ENCODE peak calls at places on chromosomes 3 and 15, in five cellular contexts. One of them, this sample, is unnamed.

GRCh38 chr3:155753038-155753647 is 8.3 kb upstream of the PLCH1 start:
- DNase-seq in IMR-90: peak
- DNase-seq in AG09309: no peak
- DNase-seq in HFF-Myc: no peak
- DNase-seq in mesothelial cell of epicardium: no peak
- DNase-seq in this sample: peak

GRCh38 chr3:179811321-179812095 is 158.7 kb downstream of the USP13 start:
- DNase-seq in IMR-90: peak
- DNase-seq in AG09309: peak
- DNase-seq in HFF-Myc: peak
- DNase-seq in mesothelial cell of epicardium: no peak
- DNase-seq in this sample: peak

GRCh38 chr3:40615916-40616315 is 91.2 kb downstream of the ZNF621 start:
- DNase-seq in IMR-90: no peak
- DNase-seq in AG09309: no peak
- DNase-seq in HFF-Myc: no peak
- DNase-seq in mesothelial cell of epicardium: no peak
- DNase-seq in this sample: no peak

GRCh38 chr3:180804871-180805430 is 107.5 kb upstream of the FXR1 start:
- DNase-seq in IMR-90: peak
- DNase-seq in AG09309: no peak
- DNase-seq in HFF-Myc: no peak
- DNase-seq in mesothelial cell of epicardium: no peak
- DNase-seq in this sample: peak

GRCh38 chr15:57495037-57495436 is 96.7 kb upstream of the MYZAP start:
- DNase-seq in IMR-90: no peak
- DNase-seq in AG09309: no peak
- DNase-seq in HFF-Myc: no peak
- DNase-seq in mesothelial cell of epicardium: no peak
- DNase-seq in this sample: no peak

GRCh38 chr3:52195297-52195597 is 2.7 kb upstream of the ALAS1 start:
- DNase-seq in IMR-90: no peak
- DNase-seq in AG09309: no peak
- DNase-seq in HFF-Myc: no peak
- DNase-seq in mesothelial cell of epicardium: no peak
- DNase-seq in this sample: no peak

GRCh38 chr15:70698991-70699390 is 64.4 kb downstream of the UACA start:
- DNase-seq in IMR-90: no peak
- DNase-seq in AG09309: no peak
- DNase-seq in HFF-Myc: no peak
- DNase-seq in mesothelial cell of epicardium: no peak
- DNase-seq in this sample: no peak

GRCh38 chr3:81760215-81760614 is 1.2 kb downstream of the GBE1 start:
- DNase-seq in IMR-90: no peak
- DNase-seq in AG09309: no peak
- DNase-seq in HFF-Myc: no peak
- DNase-seq in mesothelial cell of epicardium: no peak
- DNase-seq in this sample: no peak

GRCh38 chr3:184524981-184525336 is 36.6 kb upstream of the EPHB3 start:
- DNase-seq in IMR-90: no peak
- DNase-seq in AG09309: no peak
- DNase-seq in HFF-Myc: no peak
- DNase-seq in mesothelial cell of epicardium: no peak
- DNase-seq in this sample: no peak

GRCh38 chr15:34336947-34337556 is 529 bp downstream of the SLC12A6 start:
- DNase-seq in IMR-90: no peak
- DNase-seq in AG09309: no peak
- DNase-seq in HFF-Myc: no peak
- DNase-seq in mesothelial cell of epicardium: no peak
- DNase-seq in this sample: no peak

GRCh38 chr3:149042766-149043386 is 43.5 kb downstream of the HLTF start:
- DNase-seq in IMR-90: peak
- DNase-seq in AG09309: no peak
- DNase-seq in HFF-Myc: no peak
- DNase-seq in mesothelial cell of epicardium: no peak
- DNase-seq in this sample: peak

GRCh38 chr15:40721716-40722115 is 26.7 kb downstream of the RAD51 start:
- DNase-seq in IMR-90: peak
- DNase-seq in AG09309: no peak
- DNase-seq in HFF-Myc: no peak
- DNase-seq in mesothelial cell of epicardium: no peak
- DNase-seq in this sample: no peak

GRCh38 chr3:129106320-129106719 is 15.3 kb downstream of the RAB43 start:
- DNase-seq in IMR-90: no peak
- DNase-seq in AG09309: no peak
- DNase-seq in HFF-Myc: no peak
- DNase-seq in mesothelial cell of epicardium: no peak
- DNase-seq in this sample: no peak

GRCh38 chr3:155664922-155665695 is 79.8 kb downstream of the PLCH1 start:
- DNase-seq in IMR-90: peak
- DNase-seq in AG09309: peak
- DNase-seq in HFF-Myc: peak
- DNase-seq in mesothelial cell of epicardium: no peak
- DNase-seq in this sample: peak

GRCh38 chr15:31905054-31905453 is 125.3 kb upstream of the CHRNA7 start:
- DNase-seq in IMR-90: no peak
- DNase-seq in AG09309: no peak
- DNase-seq in HFF-Myc: no peak
- DNase-seq in mesothelial cell of epicardium: no peak
- DNase-seq in this sample: no peak

GRCh38 chr15:47988564-47988963 is 132.2 kb upstream of the SLC24A5 start:
- DNase-seq in IMR-90: no peak
- DNase-seq in AG09309: no peak
- DNase-seq in HFF-Myc: no peak
- DNase-seq in mesothelial cell of epicardium: no peak
- DNase-seq in this sample: no peak

GRCh38 chr3:184172681-184173373 is 1.8 kb upstream of the AP2M1 start:
- DNase-seq in IMR-90: peak
- DNase-seq in AG09309: peak
- DNase-seq in HFF-Myc: no peak
- DNase-seq in mesothelial cell of epicardium: no peak
- DNase-seq in this sample: peak

GRCh38 chr15:78075490-78076230 is 1.9 kb downstream of the TBC1D2B start:
- DNase-seq in IMR-90: peak
- DNase-seq in AG09309: no peak
- DNase-seq in HFF-Myc: no peak
- DNase-seq in mesothelial cell of epicardium: no peak
- DNase-seq in this sample: peak

GRCh38 chr3:15903164-15903563 is 105.4 kb upstream of the ANKRD28 start:
- DNase-seq in IMR-90: peak
- DNase-seq in AG09309: peak
- DNase-seq in HFF-Myc: peak
- DNase-seq in mesothelial cell of epicardium: no peak
- DNase-seq in this sample: peak

GRCh38 chr15:100285641-100286295 is 56.0 kb downstream of the ADAMTS17 start:
- DNase-seq in IMR-90: no peak
- DNase-seq in AG09309: no peak
- DNase-seq in HFF-Myc: no peak
- DNase-seq in mesothelial cell of epicardium: no peak
- DNase-seq in this sample: no peak

GRCh38 chr3:69914395-69914794 is 85.1 kb upstream of the SAMMSON start:
- DNase-seq in IMR-90: peak
- DNase-seq in AG09309: no peak
- DNase-seq in HFF-Myc: no peak
- DNase-seq in mesothelial cell of epicardium: no peak
- DNase-seq in this sample: no peak

GRCh38 chr15:57911247-57911646 is 154.3 kb downstream of the ALDH1A2 start:
- DNase-seq in IMR-90: no peak
- DNase-seq in AG09309: no peak
- DNase-seq in HFF-Myc: no peak
- DNase-seq in mesothelial cell of epicardium: no peak
- DNase-seq in this sample: no peak

DNA sequence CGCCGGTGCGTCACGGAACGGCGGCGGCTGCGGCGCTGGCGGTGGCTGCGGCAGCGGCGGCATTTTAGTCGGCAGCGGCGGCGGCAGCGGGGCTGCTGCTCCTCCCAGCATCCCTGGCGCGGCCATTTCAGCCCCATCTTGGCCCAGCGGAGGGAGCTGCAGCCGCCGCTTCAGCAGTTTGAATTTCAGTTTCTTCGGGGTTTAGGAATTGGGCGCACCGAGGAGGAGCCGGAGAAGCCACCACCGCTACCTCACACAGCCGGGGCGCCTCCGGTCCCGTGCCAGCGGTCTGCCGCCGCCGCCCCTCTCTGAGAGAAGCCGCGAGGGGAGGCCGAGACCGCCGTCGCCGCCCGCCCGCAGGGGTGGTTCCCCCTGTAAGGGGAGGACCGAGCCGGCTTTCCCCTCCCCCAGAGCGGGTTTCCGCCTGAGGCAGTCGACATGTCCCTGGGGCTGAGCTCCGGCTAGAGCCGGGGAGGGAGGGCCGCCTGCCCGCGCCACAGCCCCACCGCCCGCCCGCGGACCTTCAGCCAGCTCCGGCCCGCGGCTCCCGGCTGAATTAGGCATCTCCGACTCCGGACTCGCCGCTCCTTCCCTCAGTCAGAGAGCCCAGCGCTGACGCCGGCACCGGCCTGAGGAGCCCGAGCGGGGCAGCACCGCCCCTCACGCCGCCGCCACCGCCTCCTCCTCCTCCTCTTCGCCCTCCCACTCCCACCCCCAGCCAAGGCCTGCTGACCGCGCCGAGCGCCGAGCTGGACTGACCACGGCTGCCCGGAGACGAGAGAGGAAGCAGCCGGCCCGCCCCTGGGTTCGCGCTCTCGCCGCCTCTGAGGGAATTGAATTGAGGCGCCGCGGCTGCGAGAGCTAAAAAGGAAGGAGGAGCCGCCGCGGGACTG is at the start of gene TSC22D2:
- DNase-seq in IMR-90: peak
- DNase-seq in AG09309: no peak
- DNase-seq in HFF-Myc: peak
- DNase-seq in mesothelial cell of epicardium: peak
- DNase-seq in this sample: peak
- TF ChIP-seq CTCF in IMR-90: peak
- TF ChIP-seq CTCF in AG09309: peak
- TF ChIP-seq CTCF in HFF-Myc: no peak
- TF ChIP-seq CTCF in mesothelial cell of epicardium: peak
- TF ChIP-seq CTCF in this sample: peak

GRCh38 chr3:112990672-112991602 is at the start of gene GTPBP8:
- DNase-seq in IMR-90: peak
- DNase-seq in AG09309: peak
- DNase-seq in HFF-Myc: peak
- DNase-seq in mesothelial cell of epicardium: peak
- DNase-seq in this sample: peak
- TF ChIP-seq CTCF in IMR-90: no peak
- TF ChIP-seq CTCF in AG09309: peak
- TF ChIP-seq CTCF in HFF-Myc: no peak
- TF ChIP-seq CTCF in mesothelial cell of epicardium: no peak
- TF ChIP-seq CTCF in this sample: peak

GRCh38 chr15:59376735-59377134 is 4.1 kb upstream of the MYO1E start:
- DNase-seq in IMR-90: no peak
- DNase-seq in AG09309: no peak
- DNase-seq in HFF-Myc: no peak
- DNase-seq in mesothelial cell of epicardium: no peak
- DNase-seq in this sample: peak
- TF ChIP-seq CTCF in IMR-90: no peak
- TF ChIP-seq CTCF in AG09309: peak
- TF ChIP-seq CTCF in HFF-Myc: no peak
- TF ChIP-seq CTCF in mesothelial cell of epicardium: no peak
- TF ChIP-seq CTCF in this sample: peak

DNA sequence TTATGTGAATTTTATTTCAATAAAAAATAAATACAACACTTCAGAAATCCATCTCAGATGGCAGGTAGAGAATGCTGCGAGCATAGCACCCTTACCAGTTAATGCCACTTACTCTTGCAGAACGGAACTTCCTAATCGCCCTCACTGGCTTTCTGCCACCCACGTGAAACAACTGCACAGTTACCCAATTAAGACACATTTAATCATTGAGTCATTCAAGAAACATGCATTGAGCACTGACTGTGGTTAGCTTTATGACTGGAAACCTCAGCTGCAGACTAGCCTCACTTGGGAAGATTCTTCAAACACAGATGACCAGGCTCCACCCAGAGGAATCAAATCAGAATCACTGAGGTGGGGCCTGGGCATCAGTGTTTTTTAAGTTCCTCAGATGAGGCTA is 5.6 kb upstream of the MFGE8 start:
- DNase-seq in IMR-90: peak
- DNase-seq in AG09309: peak
- DNase-seq in HFF-Myc: peak
- DNase-seq in mesothelial cell of epicardium: no peak
- DNase-seq in this sample: peak
- TF ChIP-seq CTCF in IMR-90: no peak
- TF ChIP-seq CTCF in AG09309: no peak
- TF ChIP-seq CTCF in HFF-Myc: no peak
- TF ChIP-seq CTCF in mesothelial cell of epicardium: no peak
- TF ChIP-seq CTCF in this sample: peak

DNA sequence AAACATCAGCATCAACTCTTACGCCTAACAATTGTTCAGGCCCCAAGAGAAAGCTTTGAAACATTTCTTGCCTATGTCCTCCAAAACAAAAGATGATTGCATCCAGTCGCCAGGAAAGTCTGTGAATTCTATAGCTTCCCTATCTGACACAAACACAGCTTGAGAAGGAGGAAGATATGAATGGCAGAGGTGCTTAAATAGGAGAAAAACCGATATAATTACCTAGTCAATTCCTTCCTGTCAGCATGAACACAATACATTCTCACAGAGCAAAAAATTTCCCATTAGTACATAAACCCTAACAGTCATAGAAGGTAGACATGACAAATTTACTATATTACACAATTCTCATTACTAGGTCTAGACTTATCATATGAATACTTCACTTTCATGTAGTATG is 326.5 kb downstream of the CGGBP1 start:
- DNase-seq in IMR-90: no peak
- DNase-seq in AG09309: no peak
- DNase-seq in HFF-Myc: no peak
- DNase-seq in mesothelial cell of epicardium: no peak
- DNase-seq in this sample: no peak
- TF ChIP-seq CTCF in IMR-90: no peak
- TF ChIP-seq CTCF in AG09309: no peak
- TF ChIP-seq CTCF in HFF-Myc: no peak
- TF ChIP-seq CTCF in mesothelial cell of epicardium: no peak
- TF ChIP-seq CTCF in this sample: no peak